ENCODE peak calls at places on chromosomes 3 and 15, in eight cellular contexts. B is osteocyte; N is lower leg skin; T is CD8-positive, alpha-beta T cell; U is esophagus squamous epithelium; Z is OCI-LY7; A is right atrium auricular region; R is RWPE1. P is an unnamed sample.

GRCh38 chr3:140242818-140243276 is 307.9 kb downstream of the CLSTN2 start:
- DNase-seq in B (no peak), N (no peak), T (no peak), U (no peak), Z (no peak), A (no peak), R (peak), P (no peak)

GRCh38 chr15:47196057-47196456 is 521.2 kb upstream of the SEMA6D start:
- DNase-seq in B (peak), N (peak), T (peak), U (no peak), Z (peak), A (peak), R (peak), P (peak)

GRCh38 chr3:54746722-54747121 is 181.1 kb downstream of the LRTM1 start:
- DNase-seq in B (no peak), N (no peak), T (no peak), U (no peak), Z (no peak), A (no peak), R (no peak), P (no peak)

GRCh38 chr3:148723591-148723990 is 25.9 kb downstream of the AGTR1 start:
- DNase-seq in B (no peak), N (no peak), T (no peak), U (no peak), Z (no peak), A (no peak), R (no peak), P (no peak)

GRCh38 chr3:45011756-45012441 is 14.2 kb upstream of the CLEC3B start:
- DNase-seq in B (no peak), N (peak), T (no peak), U (no peak), Z (peak), A (peak), R (no peak), P (peak)

GRCh38 chr3:24503499-24504176 is 9.0 kb upstream of the THRB start:
- DNase-seq in B (no peak), N (no peak), T (no peak), U (no peak), Z (no peak), A (no peak), R (no peak), P (no peak)

GRCh38 chr15:36053746-36054145 is 507.8 kb upstream of the DPH6 start:
- DNase-seq in B (no peak), N (no peak), T (no peak), U (no peak), Z (no peak), A (no peak), R (no peak), P (no peak)

GRCh38 chr3:189355481-189356201 is 183.9 kb downstream of the TPRG1 start:
- DNase-seq in B (no peak), N (peak), T (peak), U (no peak), Z (no peak), A (no peak), R (peak), P (no peak)

GRCh38 chr3:97961276-97961623 is 11.0 kb downstream of the RIOX2 start:
- DNase-seq in B (no peak), N (no peak), T (no peak), U (no peak), Z (no peak), A (no peak), R (no peak), P (no peak)

GRCh38 chr3:188365978-188366698 is 212.2 kb downstream of the LPP start:
- DNase-seq in B (no peak), N (no peak), T (no peak), U (no peak), Z (no peak), A (no peak), R (no peak), P (no peak)

GRCh38 chr15:40843183-40843884 is 514 bp upstream of the SPINT1 start:
- DNase-seq in B (no peak), N (no peak), T (no peak), U (no peak), Z (no peak), A (no peak), R (no peak), P (no peak)

GRCh38 chr15:34610388-34610787 is 26.9 kb upstream of the GOLGA8B start:
- DNase-seq in B (no peak), N (no peak), T (no peak), U (no peak), Z (peak), A (no peak), R (peak), P (no peak)

GRCh38 chr15:88652456-88653199 is 13.8 kb downstream of the ISG20 start:
- DNase-seq in B (peak), N (no peak), T (peak), U (no peak), Z (no peak), A (no peak), R (no peak), P (no peak)

GRCh38 chr15:41860049-41860828 is 21.6 kb downstream of the PLA2G4B start:
- DNase-seq in B (no peak), N (no peak), T (no peak), U (no peak), Z (peak), A (no peak), R (no peak), P (no peak)

GRCh38 chr3:185208836-185209235 is 45.0 kb downstream of the EHHADH start:
- DNase-seq in B (no peak), N (no peak), T (no peak), U (no peak), Z (no peak), A (no peak), R (no peak), P (no peak)

GRCh38 chr3:50275996-50276761 is 2.7 kb upstream of the LSMEM2 start:
- DNase-seq in B (no peak), N (no peak), T (no peak), U (no peak), Z (no peak), A (no peak), R (no peak), P (no peak)

GRCh38 chr3:46680298-46680826 is 13.1 kb downstream of the ALS2CL start:
- DNase-seq in B (no peak), N (no peak), T (no peak), U (no peak), Z (no peak), A (no peak), R (no peak), P (no peak)

GRCh38 chr3:21729331-21729730 is 21.7 kb downstream of the ZNF385D start:
- DNase-seq in B (no peak), N (no peak), T (no peak), U (no peak), Z (no peak), A (no peak), R (no peak), P (no peak)

GRCh38 chr15:62644874-62645755 is 397.4 kb upstream of the TPM1 start:
- DNase-seq in B (peak), N (no peak), T (no peak), U (no peak), Z (no peak), A (no peak), R (no peak), P (no peak)

GRCh38 chr3:12017487-12017886 is 13.3 kb downstream of the SYN2 start:
- DNase-seq in B (no peak), N (no peak), T (no peak), U (no peak), Z (no peak), A (no peak), R (no peak), P (no peak)

GRCh38 chr3:45103753-45104714 is 42.1 kb downstream of the CDCP1 start:
- DNase-seq in B (no peak), N (no peak), T (no peak), U (no peak), Z (no peak), A (no peak), R (no peak), P (no peak)

GRCh38 chr3:144036498-144036897 is 64.9 kb downstream of the DIPK2A start:
- DNase-seq in B (no peak), N (no peak), T (no peak), U (no peak), Z (no peak), A (no peak), R (no peak), P (no peak)

GRCh38 chr15:101675796-101676582 is 23.8 kb upstream of the TM2D3 start:
- DNase-seq in B (no peak), N (no peak), T (no peak), U (no peak), Z (no peak), A (no peak), R (no peak), P (no peak)

GRCh38 chr3:17041009-17041408 is 156.3 kb downstream of the PLCL2 start:
- DNase-seq in B (no peak), N (no peak), T (no peak), U (no peak), Z (no peak), A (no peak), R (no peak), P (no peak)

GRCh38 chr3:187292631-187293513 is 1.3 kb upstream of the MASP1 start:
- DNase-seq in B (no peak), N (no peak), T (no peak), U (no peak), Z (no peak), A (no peak), R (no peak), P (no peak)

GRCh38 chr3:53666026-53666425 is 171.6 kb downstream of the CACNA1D start:
- DNase-seq in B (no peak), N (no peak), T (no peak), U (no peak), Z (no peak), A (no peak), R (no peak), P (no peak)

GRCh38 chr15:84714372-84714771 is 1.6 kb downstream of the SEC11A start:
- DNase-seq in B (no peak), N (no peak), T (no peak), U (no peak), Z (no peak), A (no peak), R (no peak), P (no peak)

GRCh38 chr15:51375966-51376640 is 34.6 kb downstream of the GLDN start:
- DNase-seq in B (no peak), N (no peak), T (no peak), U (no peak), Z (no peak), A (no peak), R (no peak), P (no peak)

GRCh38 chr3:134621824-134622223 is 29.0 kb downstream of the KY start:
- DNase-seq in B (no peak), N (no peak), T (no peak), U (no peak), Z (no peak), A (no peak), R (no peak), P (no peak)

GRCh38 chr3:131072845-131073244 is 46.2 kb downstream of the NEK11 start:
- DNase-seq in B (no peak), N (peak), T (no peak), U (no peak), Z (no peak), A (peak), R (no peak), P (no peak)

GRCh38 chr3:137304313-137305056 is 346.7 kb downstream of the IL20RB start:
- DNase-seq in B (no peak), N (no peak), T (no peak), U (no peak), Z (no peak), A (no peak), R (no peak), P (no peak)

GRCh38 chr3:32443471-32443870 is 51.8 kb downstream of the CMTM7 start:
- DNase-seq in B (no peak), N (no peak), T (no peak), U (no peak), Z (no peak), A (no peak), R (no peak), P (no peak)

GRCh38 chr3:134757549-134758069 is 37.5 kb upstream of the EPHB1 start:
- DNase-seq in B (peak), N (no peak), T (no peak), U (no peak), Z (no peak), A (no peak), R (no peak), P (no peak)

GRCh38 chr3:180947761-180948390 is 35.4 kb downstream of the FXR1 start:
- DNase-seq in B (no peak), N (no peak), T (no peak), U (no peak), Z (peak), A (no peak), R (no peak), P (no peak)

GRCh38 chr15:61824291-61824690 is 236.0 kb downstream of the VPS13C start:
- DNase-seq in B (no peak), N (no peak), T (no peak), U (no peak), Z (no peak), A (no peak), R (no peak), P (no peak)

GRCh38 chr3:38996193-38996592 is 55.6 kb downstream of the SCN11A start:
- DNase-seq in B (no peak), N (no peak), T (no peak), U (no peak), Z (no peak), A (no peak), R (no peak), P (no peak)

GRCh38 chr3:39005295-39005694 is 46.4 kb downstream of the SCN11A start:
- DNase-seq in B (no peak), N (no peak), T (no peak), U (no peak), Z (no peak), A (no peak), R (no peak), P (no peak)

GRCh38 chr3:38998086-38998485 is 53.7 kb downstream of the SCN11A start:
- DNase-seq in B (no peak), N (no peak), T (no peak), U (no peak), Z (no peak), A (no peak), R (no peak), P (peak)

DNA sequence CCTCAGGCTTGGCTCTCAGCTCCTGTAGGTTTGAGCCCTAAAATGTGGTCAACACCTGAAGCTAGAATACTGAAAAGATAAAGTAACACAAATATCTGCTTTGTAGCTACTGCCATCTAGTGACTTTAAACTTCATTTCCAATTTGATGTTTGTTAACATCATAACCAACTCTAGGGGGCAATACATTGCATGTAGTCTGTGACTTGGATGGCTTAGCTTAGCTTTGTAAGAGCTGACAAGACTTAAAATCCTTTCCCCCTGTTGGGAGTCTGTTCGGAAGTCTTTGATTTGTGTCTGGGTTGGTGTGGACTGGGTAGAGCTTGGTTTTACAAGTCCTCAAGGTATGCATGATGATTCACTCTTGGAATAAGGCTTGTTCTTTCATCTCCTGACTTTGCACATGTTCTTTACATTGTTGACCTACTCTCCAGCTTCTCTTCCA is 51.7 kb downstream of the SCN11A start:
- DNase-seq in B (no peak), N (no peak), T (no peak), U (no peak), Z (peak), A (no peak), R (peak), P (peak)
- TF ChIP-seq CTCF in B (peak), N (no peak), T (peak), U (peak), Z (peak), A (peak), R (peak), P (peak)

GRCh38 chr3:129563332-129563731 is 20.4 kb downstream of the H1-8 start:
- DNase-seq in B (no peak), N (no peak), T (no peak), U (no peak), Z (no peak), A (no peak), R (no peak), P (no peak)

GRCh38 chr3:129560931-129561594 is 18.1 kb downstream of the H1-8 start:
- DNase-seq in B (peak), N (peak), T (no peak), U (peak), Z (no peak), A (peak), R (no peak), P (peak)

GRCh38 chr3:129561619-129562248 is 18.8 kb downstream of the H1-8 start:
- DNase-seq in B (no peak), N (no peak), T (no peak), U (no peak), Z (no peak), A (no peak), R (no peak), P (no peak)

GRCh38 chr3:129563850-129564535 is 21.0 kb downstream of the H1-8 start:
- DNase-seq in B (no peak), N (no peak), T (no peak), U (no peak), Z (no peak), A (no peak), R (no peak), P (no peak)

GRCh38 chr3:129562803-129563202 is 19.8 kb downstream of the H1-8 start:
- DNase-seq in B (no peak), N (no peak), T (no peak), U (no peak), Z (no peak), A (no peak), R (no peak), P (no peak)
- TF ChIP-seq CTCF in B (no peak), N (no peak), T (no peak), U (no peak), Z (no peak), A (no peak), R (no peak), P (no peak)

DNA sequence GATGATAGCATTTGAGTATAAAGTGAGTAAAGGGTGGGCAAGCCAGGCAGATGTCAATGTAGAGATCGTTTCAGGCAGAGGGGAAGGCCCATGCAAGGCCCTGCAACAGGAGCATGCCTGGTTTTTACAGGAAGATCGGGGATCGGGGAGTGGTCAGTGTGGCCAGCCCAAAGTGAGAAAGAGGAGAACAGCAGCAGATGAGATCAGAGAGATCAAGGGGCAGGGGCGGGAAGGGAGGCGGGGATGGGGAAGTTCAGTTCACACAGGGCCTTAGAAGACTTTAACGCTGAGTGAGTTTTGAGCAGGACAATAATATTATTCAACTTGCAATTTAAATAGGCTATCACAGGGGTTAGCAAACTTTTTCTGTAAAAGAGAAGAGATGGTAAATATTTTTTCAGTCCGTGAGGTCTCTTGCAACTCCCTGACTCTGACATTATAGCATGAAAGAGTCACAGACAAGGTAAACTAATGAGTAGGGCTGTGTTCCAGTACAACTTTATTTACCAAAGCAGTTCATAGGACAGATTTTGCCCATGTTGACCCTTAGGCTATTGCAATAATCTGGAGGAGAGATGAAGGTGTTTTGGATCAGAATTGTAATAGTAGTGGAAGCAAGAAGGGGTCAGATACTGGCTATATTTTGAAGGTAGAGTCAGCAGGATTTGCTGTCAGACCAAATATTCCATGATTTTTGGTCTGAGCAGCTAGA is 12.4 kb upstream of the CD47 start:
- DNase-seq in B (no peak), N (no peak), T (no peak), U (no peak), Z (no peak), A (no peak), R (no peak), P (no peak)
- TF ChIP-seq CTCF in B (no peak), N (no peak), T (no peak), U (no peak), Z (no peak), A (no peak), R (no peak), P (no peak)

DNA sequence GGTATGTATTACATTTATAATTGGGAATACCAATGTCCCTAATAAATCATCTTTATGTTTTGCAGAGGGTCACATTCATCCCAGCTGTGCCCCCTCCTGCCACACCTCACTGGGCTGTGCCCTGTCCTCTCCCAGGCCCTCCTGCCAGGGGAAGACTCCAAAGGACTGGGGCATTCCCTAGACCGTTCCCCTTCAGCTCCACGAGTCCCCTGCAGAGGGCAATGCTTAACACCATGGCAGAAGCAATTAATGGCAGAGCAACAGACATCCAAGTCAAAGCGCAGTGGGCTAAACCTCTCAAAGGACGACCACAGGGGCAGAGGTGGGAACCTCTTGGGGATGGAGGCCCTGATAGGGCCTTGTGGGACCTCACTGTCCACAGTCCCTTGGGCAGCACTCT is 71.3 kb upstream of the SEC13 start:
- DNase-seq in B (no peak), N (no peak), T (no peak), U (no peak), Z (peak), A (no peak), R (no peak), P (no peak)
- TF ChIP-seq CTCF in B (no peak), N (no peak), T (no peak), U (no peak), Z (peak), A (no peak), R (no peak), P (no peak)

P was measured in BJ.